ENCODE peak calls at places on chromosomes 2 and 18, in seven cellular contexts. One of them, this sample, is unnamed.

GRCh38 chr2:174350018-174350417 is 15.3 kb downstream of the SP9 start:
- DNase-seq in Daoy: no peak
- DNase-seq in DMS 273 treated with DMSO at 0.1 percent for 48 hours: peak
- DNase-seq in AG09309: no peak
- DNase-seq in stimulated activated CD4-positive, alpha-beta T cell treated with anti-CD3 and anti-CD28 coated beads, Interleukin-2, amount 100 ng/mL, for 48 hours: no peak
- DNase-seq in HTR-8/SVneo: no peak
- DNase-seq in tibial artery: no peak
- DNase-seq in this sample: no peak

GRCh38 chr2:199458806-199459285 is 1.1 kb upstream of the SATB2 start:
- DNase-seq in Daoy: no peak
- DNase-seq in DMS 273 treated with DMSO at 0.1 percent for 48 hours: no peak
- DNase-seq in AG09309: no peak
- DNase-seq in stimulated activated CD4-positive, alpha-beta T cell treated with anti-CD3 and anti-CD28 coated beads, Interleukin-2, amount 100 ng/mL, for 48 hours: no peak
- DNase-seq in HTR-8/SVneo: no peak
- DNase-seq in tibial artery: no peak
- DNase-seq in this sample: no peak

GRCh38 chr2:3762771-3763447 is 59.5 kb downstream of the DCDC2C start:
- DNase-seq in Daoy: no peak
- DNase-seq in DMS 273 treated with DMSO at 0.1 percent for 48 hours: no peak
- DNase-seq in AG09309: no peak
- DNase-seq in stimulated activated CD4-positive, alpha-beta T cell treated with anti-CD3 and anti-CD28 coated beads, Interleukin-2, amount 100 ng/mL, for 48 hours: no peak
- DNase-seq in HTR-8/SVneo: no peak
- DNase-seq in tibial artery: no peak
- DNase-seq in this sample: no peak

GRCh38 chr2:3265981-3266726 is 111.5 kb downstream of the EIPR1 start:
- DNase-seq in Daoy: no peak
- DNase-seq in DMS 273 treated with DMSO at 0.1 percent for 48 hours: no peak
- DNase-seq in AG09309: no peak
- DNase-seq in stimulated activated CD4-positive, alpha-beta T cell treated with anti-CD3 and anti-CD28 coated beads, Interleukin-2, amount 100 ng/mL, for 48 hours: no peak
- DNase-seq in HTR-8/SVneo: no peak
- DNase-seq in tibial artery: peak
- DNase-seq in this sample: no peak

GRCh38 chr2:37721219-37721600 is 49.8 kb upstream of the CDC42EP3 start:
- DNase-seq in Daoy: no peak
- DNase-seq in DMS 273 treated with DMSO at 0.1 percent for 48 hours: no peak
- DNase-seq in AG09309: no peak
- DNase-seq in stimulated activated CD4-positive, alpha-beta T cell treated with anti-CD3 and anti-CD28 coated beads, Interleukin-2, amount 100 ng/mL, for 48 hours: no peak
- DNase-seq in HTR-8/SVneo: no peak
- DNase-seq in tibial artery: no peak
- DNase-seq in this sample: no peak

GRCh38 chr18:50284226-50284885 is 3.0 kb upstream of the MBD1 start:
- DNase-seq in Daoy: peak
- DNase-seq in DMS 273 treated with DMSO at 0.1 percent for 48 hours: no peak
- DNase-seq in AG09309: no peak
- DNase-seq in stimulated activated CD4-positive, alpha-beta T cell treated with anti-CD3 and anti-CD28 coated beads, Interleukin-2, amount 100 ng/mL, for 48 hours: no peak
- DNase-seq in HTR-8/SVneo: no peak
- DNase-seq in tibial artery: no peak
- DNase-seq in this sample: no peak

GRCh38 chr2:216242365-216242764 is 129.9 kb downstream of the MARCHF4 start:
- DNase-seq in Daoy: no peak
- DNase-seq in DMS 273 treated with DMSO at 0.1 percent for 48 hours: peak
- DNase-seq in AG09309: no peak
- DNase-seq in stimulated activated CD4-positive, alpha-beta T cell treated with anti-CD3 and anti-CD28 coated beads, Interleukin-2, amount 100 ng/mL, for 48 hours: no peak
- DNase-seq in HTR-8/SVneo: no peak
- DNase-seq in tibial artery: no peak
- DNase-seq in this sample: peak

GRCh38 chr2:99255491-99256318 is at the start of gene LYG2:
- DNase-seq in Daoy: peak
- DNase-seq in DMS 273 treated with DMSO at 0.1 percent for 48 hours: no peak
- DNase-seq in AG09309: no peak
- DNase-seq in stimulated activated CD4-positive, alpha-beta T cell treated with anti-CD3 and anti-CD28 coated beads, Interleukin-2, amount 100 ng/mL, for 48 hours: no peak
- DNase-seq in HTR-8/SVneo: no peak
- DNase-seq in tibial artery: no peak
- DNase-seq in this sample: no peak

GRCh38 chr2:179132076-179132475 is 82.1 kb upstream of the CCDC141 start:
- DNase-seq in Daoy: no peak
- DNase-seq in DMS 273 treated with DMSO at 0.1 percent for 48 hours: no peak
- DNase-seq in AG09309: no peak
- DNase-seq in stimulated activated CD4-positive, alpha-beta T cell treated with anti-CD3 and anti-CD28 coated beads, Interleukin-2, amount 100 ng/mL, for 48 hours: no peak
- DNase-seq in HTR-8/SVneo: no peak
- DNase-seq in tibial artery: no peak
- DNase-seq in this sample: no peak